ENCODE peak calls at places on chromosome 16, in ten cellular contexts. L is tibial artery, V is AG10803, F is neural crest cell, M is fibroblast of lung, P is B cell, G is GM12878, K is fibroblast of pulmonary artery, Z is HepG2, D is PC-9. R is an unnamed sample.

GRCh38 chr16:8847623-8848022 is 21.2 kb downstream of the CARHSP1 start:
- DNase-seq in P (no peak), Z (no peak), D (no peak), V (no peak), M (no peak), L (no peak), F (no peak), G (no peak), K (no peak), R (no peak)

GRCh38 chr16:9797306-9797705 is 384.9 kb downstream of the GRIN2A start:
- DNase-seq in G (no peak), K (peak; percentile 27), L (no peak), P (no peak), V (peak; percentile 35), M (no peak), F (no peak), Z (peak; percentile 13), D (no peak), R (no peak)

GRCh38 chr16:16162591-16162990 is 60.7 kb downstream of the ABCC6 start:
- DNase-seq in V (no peak), L (no peak), D (no peak), K (no peak), G (no peak), Z (no peak), F (no peak), P (no peak), M (no peak), R (no peak)

GRCh38 chr16:30667361-30667905 is 9.2 kb downstream of the FBRS start:
- DNase-seq in K (no peak), D (no peak), F (no peak), L (no peak), V (no peak), P (no peak), G (no peak), Z (no peak), M (no peak), R (no peak)

GRCh38 chr16:66477028-66477515 is 50.0 kb downstream of the BEAN1 start:
- DNase-seq in L (no peak), M (no peak), D (no peak), G (no peak), K (no peak), Z (no peak), V (no peak), P (no peak), F (no peak), R (no peak)

GRCh38 chr16:76541062-76541461 is 263.9 kb downstream of the CNTNAP4 start:
- DNase-seq in Z (no peak), G (no peak), K (no peak), M (no peak), D (no peak), L (no peak), V (no peak), P (no peak), F (no peak), R (no peak)

GRCh38 chr16:72969812-72970211 is 78.1 kb downstream of the ZFHX3 start:
- DNase-seq in Z (no peak), V (no peak), F (no peak), K (no peak), G (no peak), M (no peak), L (no peak), D (no peak), P (no peak), R (no peak)

GRCh38 chr16:1424028-1424427 is 3.5 kb upstream of the UQCC4 start:
- DNase-seq in F (no peak), L (no peak), Z (no peak), P (no peak), G (no peak), D (no peak), V (no peak), M (no peak), K (no peak), R (no peak)

GRCh38 chr16:24975428-24975889 is 39.7 kb downstream of the ARHGAP17 start:
- DNase-seq in D (peak; percentile 64), M (no peak), L (no peak), V (peak; percentile 51), K (peak; percentile 73), G (peak; percentile 76), F (no peak), Z (no peak), P (peak; percentile 9), R (peak; percentile 77)

GRCh38 chr16:10616744-10617640 is 36.6 kb upstream of the EMP2 start:
- DNase-seq in P (no peak), Z (peak; percentile 96), L (no peak), V (peak; percentile 69), D (peak; percentile 63), M (peak; percentile 36), G (no peak), K (peak; percentile 28), F (peak; percentile 31), R (peak; percentile 88)

GRCh38 chr16:86467490-86467889 is 42.8 kb upstream of the FOXF1 start:
- DNase-seq in V (no peak), K (no peak), G (no peak), D (no peak), L (no peak), Z (no peak), P (no peak), M (no peak), F (no peak), R (no peak)

GRCh38 chr16:15983898-15984297 is 34.5 kb downstream of the ABCC1 start:
- DNase-seq in V (no peak), K (peak; percentile 53), G (no peak), D (no peak), P (no peak), Z (no peak), F (no peak), L (no peak), M (peak; percentile 78), R (no peak)

DNA sequence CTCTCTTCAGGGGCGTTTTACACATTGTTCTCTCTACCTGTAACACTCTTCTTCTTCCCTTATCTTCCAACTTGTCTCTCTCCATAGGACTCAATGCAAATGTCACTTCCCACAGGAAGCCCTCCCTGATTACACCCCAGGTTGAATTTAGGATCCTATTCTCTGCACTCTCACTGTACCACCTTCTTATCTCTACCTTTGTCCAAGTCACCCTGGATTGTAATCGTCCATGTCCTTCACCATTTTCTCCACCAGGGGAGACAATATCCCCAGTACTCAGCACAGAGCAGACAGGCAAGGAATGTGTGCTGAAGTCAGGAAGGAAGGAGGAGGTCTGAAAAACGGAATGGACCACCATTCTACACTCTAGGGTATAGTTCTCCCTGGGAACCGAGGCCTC is 14.1 kb downstream of the C16orf82 start:
- DNase-seq in D (no peak), G (no peak), V (no peak), M (no peak), F (no peak), K (peak; percentile 8), L (peak; percentile 1), P (peak; percentile 6), Z (peak; percentile 43), R (peak; percentile 20)
- TF ChIP-seq CTCF in D (peak; percentile 71), G (peak; percentile 34), V (peak; percentile 61), M (peak; percentile 35), F (peak; percentile 56), K (peak; percentile 46), L (peak; percentile 14), P (peak; percentile 50), Z (peak; percentile 56), R (peak; percentile 8)

DNA sequence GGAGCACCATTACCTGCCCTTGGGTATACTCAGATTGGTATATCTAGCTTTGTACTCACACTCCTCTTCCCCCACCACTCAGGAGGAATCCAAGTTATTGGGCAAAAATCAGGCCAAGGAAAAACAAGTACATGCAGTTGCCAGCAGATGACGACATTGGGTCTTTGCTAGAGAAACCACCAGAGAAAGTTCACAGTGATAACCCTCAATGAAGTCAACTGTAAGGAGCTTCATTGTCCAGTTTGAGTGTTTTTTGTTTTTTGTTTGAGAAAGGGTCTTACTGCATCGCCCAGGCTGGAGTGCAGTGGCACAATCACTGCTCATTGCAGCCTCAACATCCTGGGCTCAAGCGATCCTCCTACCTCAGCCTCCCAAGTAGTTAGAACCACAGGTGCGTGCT is 34.6 kb upstream of the TOX3 start:
- DNase-seq in P (no peak), D (no peak), L (no peak), F (no peak), G (no peak), K (no peak), V (no peak), Z (peak; percentile 75), M (no peak), R (peak; percentile 5)
- TF ChIP-seq CTCF in P (no peak), D (no peak), L (no peak), F (peak; percentile 32), G (peak; percentile 12), K (no peak), V (no peak), Z (peak; percentile 72), M (no peak), R (no peak)

GRCh38 chr16:84313921-84314320 is 19.2 kb downstream of the WFDC1 start:
- DNase-seq in L (no peak), M (no peak), V (no peak), F (no peak), G (no peak), K (no peak), P (no peak), D (no peak), Z (no peak), R (no peak)

GRCh38 chr16:84314373-84314772 is 19.7 kb downstream of the WFDC1 start:
- DNase-seq in G (no peak), K (no peak), L (no peak), Z (no peak), P (no peak), V (no peak), F (no peak), M (no peak), D (no peak), R (no peak)

GRCh38 chr16:84310642-84311041 is 16.0 kb downstream of the WFDC1 start:
- DNase-seq in P (no peak), M (no peak), G (no peak), Z (no peak), K (no peak), D (no peak), L (no peak), F (no peak), V (no peak), R (no peak)

GRCh38 chr16:84314814-84315213 is 20.1 kb downstream of the WFDC1 start:
- DNase-seq in D (no peak), M (no peak), G (no peak), P (no peak), K (no peak), L (no peak), V (no peak), Z (no peak), F (no peak), R (no peak)

DNA sequence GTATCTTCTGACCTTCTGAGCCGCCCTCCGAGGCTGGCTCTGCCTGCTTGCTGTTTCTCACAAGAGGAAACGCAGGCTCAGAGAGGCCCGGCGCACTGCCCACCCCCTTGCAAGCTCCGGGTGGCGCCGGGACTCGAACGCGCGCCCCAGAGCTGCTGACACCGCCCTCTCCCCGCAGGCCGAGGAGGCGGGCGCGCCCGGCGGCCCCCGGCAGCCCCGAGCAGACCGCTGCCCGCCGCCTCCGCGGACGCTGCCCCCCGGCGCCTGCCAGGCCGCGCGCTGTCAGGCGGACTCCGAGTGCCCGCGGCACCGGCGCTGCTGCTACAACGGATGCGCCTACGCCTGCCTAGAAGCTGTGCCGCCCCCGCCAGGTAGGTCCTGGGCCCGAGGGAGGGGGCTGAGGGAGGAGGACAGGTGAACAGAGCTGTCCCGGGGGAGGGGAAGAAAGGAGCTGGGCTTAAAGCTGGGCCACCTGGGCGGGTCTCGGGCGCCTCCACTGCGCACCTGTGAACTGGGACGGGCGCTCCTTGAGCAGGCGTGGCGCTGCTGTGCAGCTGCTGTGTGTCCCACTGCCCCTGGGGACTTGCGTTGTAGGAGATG is 18.2 kb downstream of the WFDC1 start:
- DNase-seq in D (no peak), M (no peak), G (no peak), K (no peak), P (no peak), Z (no peak), F (no peak), V (no peak), L (no peak), R (no peak)
- TF ChIP-seq CTCF in D (no peak), M (no peak), G (no peak), K (no peak), P (no peak), Z (peak; percentile 34), F (no peak), V (no peak), L (no peak), R (no peak)

GRCh38 chr16:88533945-88534641 is 36.1 kb upstream of the ZC3H18 start:
- DNase-seq in F (peak; percentile 72), Z (no peak), K (peak; percentile 58), G (no peak), M (peak; percentile 61), D (peak; percentile 44), L (peak; percentile 87), P (peak; percentile 89), V (peak; percentile 54), R (peak; percentile 64)
- TF ChIP-seq CTCF in F (no peak), Z (no peak), K (no peak), G (no peak), M (no peak), D (no peak), L (no peak), P (no peak), V (no peak), R (no peak)